ENCODE peak calls at places on chromosomes 5 and 9, in seven cellular contexts. J is IMR-90, R is A549, K is ovary, Q is astrocyte, H is right lobe of liver, U is heart left ventricle. O is an unnamed sample. For H3K4me1, the result is how much of the 10 kb centered on the place peaks cover.

GRCh38 chr9:33447404-33448158 is at the start of gene AQP3:
- DNase-seq in U (peak), J (no peak), R (peak), H (peak), K (peak), Q (no peak), O (peak)

GRCh38 chr9:121280715-121281613 is 13.0 kb downstream of the GSN start:
- DNase-seq in H (no peak), J (no peak), Q (no peak), K (no peak), U (no peak), R (no peak), O (no peak)

GRCh38 chr9:35026671-35027070 is 37.1 kb downstream of the DNAJB5 start:
- DNase-seq in H (no peak), R (no peak), U (no peak), J (no peak), Q (no peak), K (no peak), O (no peak)

GRCh38 chr5:4413996-4414395 is 726.1 kb upstream of the ADAMTS16 start:
- DNase-seq in R (no peak), U (no peak), Q (no peak), H (no peak), J (no peak), K (no peak), O (no peak)

GRCh38 chr5:149687789-149688188 is 42.3 kb upstream of the PPARGC1B start:
- DNase-seq in H (no peak), J (no peak), R (no peak), Q (no peak), U (no peak), K (no peak), O (no peak)

GRCh38 chr5:1737790-1738405 is 61.7 kb downstream of the MRPL36 start:
- DNase-seq in J (peak), U (no peak), R (peak), H (no peak), K (no peak), Q (no peak), O (no peak)

GRCh38 chr5:18114161-18114802 is 480.0 kb downstream of the TAF11L14 start:
- DNase-seq in Q (no peak), K (no peak), J (no peak), R (peak), U (no peak), H (no peak), O (no peak)

GRCh38 chr5:141384471-141385267 is 2.1 kb downstream of the PCDHGA7 start:
- DNase-seq in U (no peak), K (no peak), H (no peak), R (no peak), Q (no peak), J (no peak), O (no peak)

GRCh38 chr5:78405820-78406750 is 45.7 kb downstream of the SCAMP1 start:
- DNase-seq in K (no peak), Q (peak), R (peak), U (no peak), H (no peak), J (peak), O (no peak)

GRCh38 chr5:106876665-106877194 is 794.0 kb downstream of the EFNA5 start:
- DNase-seq in R (peak), H (no peak), Q (no peak), K (no peak), J (no peak), U (no peak), O (no peak)

GRCh38 chr5:154309361-154309725 is 118.8 kb downstream of the GALNT10 start:
- DNase-seq in R (peak), Q (peak), J (peak), H (no peak), K (no peak), U (no peak), O (no peak)

GRCh38 chr5:121698690-121699089 is 153.0 kb upstream of the FTMT start:
- DNase-seq in K (no peak), J (no peak), Q (no peak), R (no peak), U (no peak), H (no peak), O (no peak)

GRCh38 chr9:36818965-36819870 is 214.8 kb downstream of the PAX5 start:
- DNase-seq in R (no peak), K (peak), U (no peak), H (no peak), Q (peak), J (no peak), O (no peak)

GRCh38 chr9:34993502-34994428 is 4.2 kb downstream of the DNAJB5 start:
- DNase-seq in K (peak), J (peak), Q (peak), U (peak), R (no peak), H (peak), O (peak)

GRCh38 chr9:109918359-109919163 is 138.6 kb downstream of the PALM2AKAP2 start:
- DNase-seq in H (no peak), Q (no peak), K (no peak), R (no peak), U (no peak), J (no peak), O (no peak)

GRCh38 chr9:13786131-13786530 is 506.6 kb upstream of the MPDZ start:
- DNase-seq in R (no peak), U (peak), H (no peak), J (peak), Q (peak), K (no peak), O (peak)

GRCh38 chr9:6219040-6219439 is 3.4 kb downstream of the IL33 start:
- DNase-seq in U (no peak), R (no peak), K (no peak), H (no peak), J (no peak), Q (no peak), O (no peak)

GRCh38 chr5:38426493-38426892 is 130.0 kb downstream of the LIFR start:
- DNase-seq in H (no peak), J (peak), U (no peak), K (no peak), Q (peak), R (no peak), O (no peak)

GRCh38 chr9:112248722-112249121 is 73.6 kb upstream of the SUSD1 start:
- DNase-seq in U (no peak), H (no peak), K (no peak), J (peak), R (no peak), Q (peak), O (no peak)

GRCh38 chr5:127702913-127703575 is at the start of gene CCDC192:
- DNase-seq in Q (no peak), H (no peak), U (no peak), J (no peak), R (no peak), K (no peak), O (no peak)

GRCh38 chr5:35229076-35230042 is 928 bp downstream of the PRLR start:
- DNase-seq in H (peak), R (peak), Q (no peak), J (no peak), K (no peak), U (no peak), O (no peak)

GRCh38 chr5:154390096-154390495 is 55.7 kb upstream of the SAP30L start:
- DNase-seq in Q (peak), K (no peak), H (no peak), J (peak), U (no peak), R (no peak), O (no peak)

GRCh38 chr9:126474786-126475485 is 138.8 kb upstream of the LMX1B start:
- DNase-seq in H (no peak), Q (peak), U (no peak), R (peak), J (peak), K (no peak), O (no peak)

GRCh38 chr9:127846451-127847154 is 7.9 kb downstream of the ENG start:
- DNase-seq in Q (peak), R (no peak), K (peak), J (no peak), H (no peak), U (peak), O (peak)

GRCh38 chr5:132267166-132267739 is 9.8 kb downstream of the PDLIM4 start:
- DNase-seq in J (no peak), R (no peak), K (no peak), U (no peak), Q (no peak), H (no peak), O (no peak)

GRCh38 chr5:19534751-19535150 is 453.2 kb downstream of the CDH18 start:
- DNase-seq in R (no peak), H (no peak), Q (peak), J (no peak), K (no peak), U (no peak), O (no peak)

GRCh38 chr9:109452761-109453160 is 45.3 kb downstream of the PTPN3 start:
- DNase-seq in K (no peak), U (no peak), R (peak), Q (peak), H (no peak), J (peak), O (no peak)

GRCh38 chr5:111748304-111748763 is 8.7 kb downstream of the NREP start:
- DNase-seq in H (no peak), R (no peak), U (no peak), Q (peak), K (no peak), J (peak), O (no peak)

GRCh38 chr5:115838885-115839518 is 2.4 kb downstream of the ATG12 start:
- DNase-seq in J (peak), Q (no peak), U (peak), K (no peak), R (peak), H (no peak), O (no peak)

GRCh38 chr5:79093762-79094161 is 17.8 kb upstream of the BHMT start:
- DNase-seq in U (no peak), H (no peak), K (no peak), Q (no peak), R (no peak), J (no peak), O (no peak)

GRCh38 chr5:141199359-141200235 is at the start of gene PCDHB11:
- DNase-seq in Q (no peak), J (no peak), K (no peak), U (no peak), R (peak), H (no peak), O (no peak)

DNA sequence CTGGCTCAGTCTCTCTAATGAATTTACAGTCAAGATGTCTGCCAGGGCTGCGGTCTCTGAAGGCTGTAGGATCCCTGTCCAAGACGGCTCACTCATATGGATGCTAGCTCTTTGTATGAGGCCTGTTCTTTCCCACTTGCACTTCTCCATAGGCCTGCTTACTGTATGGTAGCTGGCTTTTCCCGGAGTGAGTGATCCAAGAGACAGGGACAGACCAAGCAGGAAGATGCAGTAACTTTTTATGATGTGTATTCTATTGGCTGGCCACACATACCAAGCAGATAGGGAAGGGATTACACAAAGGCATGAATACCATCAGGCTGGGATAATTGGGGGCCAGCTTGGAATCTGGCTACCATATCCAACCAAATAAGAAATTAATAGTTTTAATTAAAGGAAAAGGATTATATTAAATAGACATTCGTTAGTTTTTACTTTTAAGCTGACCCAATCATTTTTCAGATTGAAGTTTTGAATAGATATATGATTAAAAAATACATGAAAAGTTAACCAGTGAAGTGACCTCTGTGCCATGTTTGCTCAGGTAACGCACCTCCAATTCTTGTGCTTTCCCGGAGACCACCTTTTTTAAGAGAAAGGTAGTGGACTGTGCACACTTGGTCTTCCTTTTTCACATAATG is 20.6 kb downstream of the NSD1 start:
- DNase-seq in J (peak), K (no peak), Q (no peak), R (no peak), U (no peak), H (no peak), O (no peak)
- H3K4me3 ChIP-seq in J (no peak), K (no peak), Q (no peak), R (no peak), U (no peak), H (no peak), O (no peak)

GRCh38 chr5:63483338-63483737 is 478.9 kb downstream of the HTR1A start:
- DNase-seq in H (no peak), R (no peak), Q (no peak), K (no peak), J (no peak), U (no peak), O (no peak)
- H3K4me1 ChIP-seq in H (under half), R (under half), Q (under half), K (under half), J (under half), U (under half), O (under half)

GRCh38 chr5:172453206-172453985 is 929 bp downstream of the SH3PXD2B start:
- DNase-seq in J (peak), R (peak), H (no peak), U (no peak), K (peak), Q (peak), O (peak)
- H3K27ac ChIP-seq in J (peak), R (peak), H (no peak), U (peak), K (peak), Q (peak), O (peak)

GRCh38 chr9:129495422-129496186 is 125.3 kb downstream of the C9orf50 start:
- DNase-seq in R (peak), H (peak), U (peak), J (peak), Q (peak), K (peak), O (peak)

GRCh38 chr9:129496187-129497063 is 124.5 kb downstream of the C9orf50 start:
- DNase-seq in Q (peak), R (peak), U (peak), H (peak), J (peak), K (peak), O (peak)

GRCh38 chr9:129498451-129499376 is 122.2 kb downstream of the C9orf50 start:
- DNase-seq in Q (no peak), H (no peak), J (no peak), R (no peak), U (no peak), K (peak), O (no peak)

GRCh38 chr9:129497837-129498450 is 123.0 kb downstream of the C9orf50 start:
- DNase-seq in U (no peak), R (no peak), K (peak), Q (no peak), J (no peak), H (no peak), O (peak)

DNA sequence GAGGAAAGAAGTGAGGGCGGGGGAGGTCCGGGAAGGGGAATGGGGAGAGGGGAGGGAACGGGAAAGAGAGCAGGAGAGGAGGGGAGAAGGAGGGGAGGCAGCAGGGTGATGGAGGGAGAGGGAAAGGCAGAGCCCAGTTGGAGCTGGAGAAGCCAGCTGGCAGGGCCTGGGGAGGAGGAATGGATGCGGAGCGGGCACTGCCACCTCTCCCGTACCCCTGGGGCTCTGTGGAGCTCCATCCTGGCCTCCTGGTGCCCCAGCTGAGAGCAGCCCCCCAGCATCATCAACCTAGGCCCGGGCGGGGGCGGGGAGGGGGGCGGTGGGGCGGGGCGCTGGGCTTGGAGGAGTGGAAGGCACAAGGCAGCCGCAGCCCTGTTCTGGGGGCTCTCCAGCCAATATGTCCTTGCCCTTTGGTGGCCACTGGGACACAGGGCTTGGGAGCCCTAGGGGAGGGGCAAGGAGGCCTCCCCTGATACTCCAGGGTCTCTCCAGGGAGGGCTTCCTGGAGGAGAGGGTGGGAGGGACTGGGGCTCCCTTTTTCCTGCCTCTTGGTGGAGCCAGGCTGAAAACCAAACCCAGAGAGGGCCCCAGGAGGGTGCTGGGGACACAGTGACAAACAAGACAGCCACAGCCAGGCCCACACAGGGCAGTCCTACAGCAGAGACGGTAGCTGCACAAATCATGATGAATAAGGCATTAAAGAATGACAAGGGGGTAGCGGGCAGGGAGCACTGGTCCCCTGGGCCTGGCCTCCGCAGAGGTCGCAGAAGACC is 123.7 kb downstream of the C9orf50 start:
- DNase-seq in U (peak), R (no peak), K (peak), J (no peak), Q (no peak), H (peak), O (peak)
- H3K4me3 ChIP-seq in U (peak), R (peak), K (peak), J (peak), Q (peak), H (peak), O (peak)

DNA sequence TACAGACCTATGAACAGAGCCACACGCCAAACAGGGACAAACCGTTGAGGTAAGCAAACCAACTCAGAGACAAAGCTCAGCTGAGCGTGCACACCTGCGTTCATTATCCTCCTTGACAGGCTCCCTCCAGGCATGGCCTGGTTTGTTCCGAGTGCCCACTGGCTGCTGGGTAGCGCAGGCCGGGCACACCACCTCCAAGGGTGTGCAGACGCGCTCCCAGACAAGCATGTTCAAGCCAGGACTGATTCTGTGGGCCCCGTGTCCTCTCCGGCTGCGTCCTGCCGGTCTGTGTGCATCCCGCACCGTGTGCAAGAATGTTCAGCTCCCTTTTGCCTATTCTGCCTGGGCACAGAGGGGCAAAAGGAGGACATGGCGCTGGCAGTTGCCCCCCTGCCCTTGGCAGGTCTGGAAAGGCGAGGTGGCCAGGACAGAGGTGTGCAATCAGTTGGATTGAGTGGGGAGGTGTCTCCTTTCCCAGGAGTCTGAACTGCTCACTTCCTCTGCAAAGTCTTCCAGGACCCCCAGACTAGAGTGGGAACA is 504 bp upstream of the SMIM32 start:
- DNase-seq in K (no peak), U (no peak), Q (no peak), H (no peak), R (no peak), J (no peak), O (no peak)
- H3K4me1 ChIP-seq in K (under half), U (under half), Q (under half), H (under half), R (under half), J (under half), O (under half)

DNA sequence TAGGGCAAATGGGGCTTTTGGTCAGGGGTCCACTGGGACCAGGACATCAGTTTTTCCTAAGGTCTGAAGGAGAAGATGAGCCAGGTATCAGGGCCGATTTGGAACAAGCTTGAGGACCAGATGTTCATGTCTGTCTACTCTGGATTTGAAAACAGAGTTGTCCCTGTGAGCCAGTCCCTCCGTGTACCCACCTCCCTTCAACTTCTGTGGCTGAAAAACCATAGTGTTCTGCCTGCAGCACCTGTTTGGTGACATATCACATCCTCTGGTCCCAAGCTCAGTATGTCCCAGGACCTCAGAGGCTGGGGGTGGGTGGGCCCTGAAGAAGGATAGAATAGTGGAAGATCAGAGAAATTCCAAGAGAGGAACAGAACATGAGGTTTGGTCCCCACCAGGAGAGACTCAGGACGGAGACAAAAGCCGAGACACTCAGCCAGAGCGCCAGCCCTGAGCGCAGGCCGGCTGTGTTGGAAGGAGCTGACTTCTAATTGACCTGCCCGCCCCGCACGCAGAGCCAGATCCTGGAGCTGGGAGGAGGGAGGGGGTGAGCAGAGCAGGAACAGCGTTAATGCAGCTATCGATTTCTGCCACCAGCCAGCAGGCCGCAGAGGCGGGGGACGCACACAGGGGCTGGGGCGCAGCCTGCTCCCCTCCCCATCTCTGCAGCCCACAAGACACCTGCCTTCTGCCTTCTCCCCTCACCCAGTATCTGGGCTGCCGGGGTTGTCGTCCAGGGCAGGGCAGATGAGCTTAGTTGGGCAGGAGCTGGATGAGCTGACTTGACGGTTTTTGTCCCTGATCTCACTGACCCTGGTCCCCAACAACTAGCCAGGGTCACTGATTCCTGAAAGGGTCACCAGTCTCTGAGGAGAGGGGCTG is 29.5 kb downstream of the CXXC5 start:
- DNase-seq in K (no peak), U (peak), H (no peak), Q (no peak), R (no peak), J (no peak), O (no peak)
- H3K27ac ChIP-seq in K (no peak), U (peak), H (peak), Q (no peak), R (peak), J (no peak), O (peak)

DNA sequence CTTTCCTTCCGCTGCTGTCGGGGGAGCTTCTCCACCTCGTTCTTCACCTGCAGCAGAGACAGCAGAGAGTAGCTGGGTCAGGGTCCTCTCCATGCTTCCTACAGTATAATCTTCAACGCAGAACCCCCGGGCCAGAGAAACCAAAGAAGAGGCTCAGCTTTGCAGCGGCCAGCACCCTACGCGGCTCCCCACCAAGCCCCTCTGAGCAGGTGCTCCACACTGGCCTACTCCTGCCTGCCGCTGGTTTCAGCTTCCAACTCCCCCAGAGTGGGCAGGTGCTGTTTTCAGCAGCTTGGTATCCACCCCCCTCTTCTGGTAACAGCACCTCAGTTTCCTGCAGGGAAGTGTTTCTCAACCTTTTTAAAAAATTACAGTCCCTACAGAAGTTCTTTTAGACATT is 58.3 kb upstream of the FBXW11 start:
- DNase-seq in R (no peak), J (no peak), H (no peak), Q (no peak), U (no peak), K (no peak), O (no peak)
- H3K4me3 ChIP-seq in R (no peak), J (no peak), H (no peak), Q (no peak), U (no peak), K (no peak), O (no peak)

O was measured in tibial artery.